ENCODE peak calls at places on chromosomes 16 and 17, in seven cellular contexts. V is K562, O is transverse colon, H is H1, S is sigmoid colon, P is stomach, Q is prostate gland. X is an unnamed sample.

GRCh38 chr17:16407911-16408588 is 7.3 kb upstream of the TRPV2 start:
- DNase-seq in P (peak), V (no peak), S (peak), Q (peak), O (peak), H (peak), X (no peak)

GRCh38 chr16:77585852-77586251 is 136.5 kb upstream of the NUDT7 start:
- DNase-seq in V (no peak), Q (no peak), P (no peak), H (no peak), S (no peak), O (no peak), X (no peak)

GRCh38 chr16:10240854-10241613 is 58.8 kb upstream of the GRIN2A start:
- DNase-seq in V (peak), P (no peak), S (no peak), O (no peak), Q (no peak), H (no peak), X (no peak)

GRCh38 chr17:28227278-28228108 is 91.5 kb upstream of the TMEM97 start:
- DNase-seq in O (peak), P (peak), V (peak), S (no peak), H (peak), Q (peak), X (no peak)

GRCh38 chr16:49959552-49960277 is 65.3 kb upstream of the CNEP1R1 start:
- DNase-seq in Q (no peak), H (no peak), O (no peak), S (no peak), V (no peak), P (no peak), X (no peak)

GRCh38 chr16:22948603-22949368 is 134.8 kb downstream of the HS3ST2 start:
- DNase-seq in H (peak), Q (peak), S (peak), V (peak), O (peak), P (peak), X (peak)

GRCh38 chr17:19592316-19592715 is 56.2 kb upstream of the ALDH3A2 start:
- DNase-seq in Q (no peak), O (no peak), V (no peak), H (no peak), P (no peak), S (no peak), X (no peak)

GRCh38 chr16:65490296-65490695 is 368.4 kb upstream of the CDH11 start:
- DNase-seq in V (no peak), S (no peak), Q (no peak), H (no peak), O (no peak), P (no peak), X (no peak)

GRCh38 chr16:67254809-67255552 is 6.2 kb downstream of the SLC9A5 start:
- DNase-seq in O (no peak), H (no peak), V (peak), P (no peak), Q (no peak), S (peak), X (no peak)

GRCh38 chr17:60604686-60605334 is 4.8 kb downstream of the PPM1D start:
- DNase-seq in O (no peak), V (no peak), Q (no peak), P (no peak), S (no peak), H (peak), X (no peak)

GRCh38 chr17:48053758-48054237 is 5.6 kb downstream of the NFE2L1 start:
- DNase-seq in O (no peak), S (no peak), P (no peak), H (no peak), V (no peak), Q (no peak), X (no peak)

GRCh38 chr17:63390090-63390489 is 56.0 kb downstream of the CYB561 start:
- DNase-seq in P (no peak), H (no peak), V (no peak), S (no peak), Q (no peak), O (no peak), X (no peak)

GRCh38 chr16:67517178-67517492 is 11.5 kb upstream of the RIPOR1 start:
- DNase-seq in P (no peak), H (no peak), O (no peak), S (no peak), Q (no peak), V (no peak), X (no peak)

GRCh38 chr17:1720856-1721386 is 3.6 kb upstream of the WDR81 start:
- DNase-seq in O (peak), H (peak), V (no peak), S (peak), Q (peak), P (peak), X (no peak)

GRCh38 chr17:82065193-82065637 is 389 bp downstream of the DUS1L start:
- DNase-seq in Q (no peak), P (no peak), V (no peak), S (no peak), H (no peak), O (no peak), X (no peak)

GRCh38 chr16:754208-755097 is 6.1 kb upstream of the MSLN start:
- DNase-seq in V (no peak), O (no peak), H (no peak), P (no peak), S (no peak), Q (no peak), X (no peak)

GRCh38 chr16:6482861-6483530 is 849.6 kb upstream of the RBFOX1 start:
- DNase-seq in V (no peak), S (no peak), O (no peak), Q (no peak), P (no peak), H (peak), X (no peak)

GRCh38 chr17:39002991-39003715 is 36.0 kb upstream of the FBXO47 start:
- DNase-seq in Q (peak), H (no peak), S (peak), P (peak), O (peak), V (peak), X (no peak)

GRCh38 chr16:66934138-66934838 is at the start of gene CIAO2B:
- DNase-seq in H (peak), O (peak), V (peak), S (peak), P (peak), Q (peak), X (no peak)

GRCh38 chr16:17230932-17231581 is 239.7 kb downstream of the XYLT1 start:
- DNase-seq in Q (no peak), S (no peak), V (no peak), H (no peak), P (no peak), O (no peak), X (no peak)

GRCh38 chr17:66331038-66331816 is 28.8 kb downstream of the PRKCA start:
- DNase-seq in H (no peak), S (no peak), P (no peak), O (no peak), V (no peak), Q (no peak), X (no peak)

GRCh38 chr16:180921-181667 is 835 bp downstream of the HBQ1 start:
- DNase-seq in H (peak), V (peak), S (peak), P (peak), Q (peak), O (peak), X (no peak)

GRCh38 chr16:11755022-11755760 is 12.5 kb upstream of the TXNDC11 start:
- DNase-seq in V (no peak), Q (no peak), P (no peak), O (no peak), S (no peak), H (no peak), X (no peak)

GRCh38 chr17:75684924-75685323 is 17.8 kb downstream of the SAP30BP start:
- DNase-seq in Q (peak), H (no peak), P (peak), V (no peak), O (peak), S (peak), X (no peak)

GRCh38 chr17:20073056-20073979 is 64.2 kb downstream of the SPECC1 start:
- DNase-seq in H (no peak), P (peak), V (no peak), O (peak), Q (no peak), S (no peak), X (no peak)

GRCh38 chr16:5075637-5076036 is 4.0 kb downstream of the ALG1 start:
- DNase-seq in S (no peak), P (no peak), O (no peak), Q (no peak), H (no peak), V (peak), X (no peak)

GRCh38 chr17:50866261-50866949 is at the start of gene TOB1:
- DNase-seq in S (peak), H (peak), P (peak), O (peak), Q (peak), V (peak), X (no peak)

GRCh38 chr16:13554643-13555042 is 365.3 kb upstream of the ERCC4 start:
- DNase-seq in Q (no peak), S (no peak), P (no peak), O (no peak), V (no peak), H (no peak), X (no peak)

GRCh38 chr16:77788196-77789084 is at the start of gene VAT1L:
- DNase-seq in Q (no peak), O (no peak), P (no peak), S (no peak), H (peak), V (no peak), X (no peak)

GRCh38 chr17:62723842-62724241 is 84.3 kb downstream of the MARCHF10 start:
- DNase-seq in Q (no peak), P (no peak), S (no peak), H (no peak), O (no peak), V (peak), X (no peak)

GRCh38 chr17:82435103-82435502 is 15.4 kb downstream of the CYBC1 start:
- DNase-seq in P (no peak), O (no peak), S (no peak), Q (no peak), H (no peak), V (no peak), X (no peak)

GRCh38 chr17:82121660-82122629 is 23.9 kb upstream of the FASN start:
- DNase-seq in Q (no peak), S (no peak), P (no peak), O (no peak), V (no peak), H (no peak), X (no peak)

GRCh38 chr17:79982986-79983385 is 52.7 kb downstream of the TBC1D16 start:
- DNase-seq in Q (no peak), V (no peak), H (no peak), O (no peak), S (peak), P (no peak), X (no peak)

GRCh38 chr16:89164436-89164835 is 7.1 kb upstream of the CDH15 start:
- DNase-seq in S (no peak), Q (no peak), O (no peak), P (no peak), H (no peak), V (peak), X (no peak)

GRCh38 chr17:13728751-13729150 is 127.0 kb upstream of the HS3ST3A1 start:
- DNase-seq in Q (no peak), V (no peak), H (no peak), S (no peak), P (no peak), O (no peak), X (no peak)

GRCh38 chr17:81672954-81673353 is 6.4 kb downstream of the CCDC137 start:
- DNase-seq in O (no peak), V (no peak), Q (no peak), P (no peak), S (no peak), H (no peak), X (no peak)

GRCh38 chr17:6699997-6700947 is 12.9 kb downstream of the SLC13A5 start:
- DNase-seq in V (no peak), S (peak), P (peak), O (no peak), H (no peak), Q (no peak), X (no peak)

GRCh38 chr16:19878760-19879159 is 5.9 kb downstream of the GPRC5B start:
- DNase-seq in V (no peak), O (no peak), S (no peak), Q (no peak), P (no peak), H (no peak), X (no peak)
- H3K4me3 ChIP-seq in V (no peak), O (no peak), S (no peak), Q (no peak), P (no peak), H (no peak), X (no peak)

GRCh38 chr17:35775583-35775982 is 14.9 kb downstream of the C17orf50 start:
- DNase-seq in O (no peak), S (no peak), H (no peak), Q (no peak), P (no peak), V (no peak), X (no peak)
- TF ChIP-seq POLR2AphosphoS5 in O (no peak), S (no peak), H (no peak), Q (no peak), P (no peak), V (no peak), X (no peak)

GRCh38 chr17:65058615-65059014 is 2.1 kb upstream of the GNA13 start:
- DNase-seq in O (no peak), Q (peak), V (no peak), S (no peak), H (no peak), P (peak), X (no peak)

GRCh38 chr17:65058151-65058550 is 1.6 kb upstream of the GNA13 start:
- DNase-seq in P (no peak), S (no peak), O (no peak), H (no peak), V (no peak), Q (no peak), X (no peak)

GRCh38 chr17:65055280-65055707 is 1.2 kb downstream of the GNA13 start:
- DNase-seq in H (no peak), Q (no peak), S (no peak), V (no peak), O (no peak), P (no peak), X (no peak)

GRCh38 chr17:65055708-65056638 is 567 bp downstream of the GNA13 start:
- DNase-seq in H (no peak), V (peak), Q (peak), O (peak), S (peak), P (peak), X (no peak)

DNA sequence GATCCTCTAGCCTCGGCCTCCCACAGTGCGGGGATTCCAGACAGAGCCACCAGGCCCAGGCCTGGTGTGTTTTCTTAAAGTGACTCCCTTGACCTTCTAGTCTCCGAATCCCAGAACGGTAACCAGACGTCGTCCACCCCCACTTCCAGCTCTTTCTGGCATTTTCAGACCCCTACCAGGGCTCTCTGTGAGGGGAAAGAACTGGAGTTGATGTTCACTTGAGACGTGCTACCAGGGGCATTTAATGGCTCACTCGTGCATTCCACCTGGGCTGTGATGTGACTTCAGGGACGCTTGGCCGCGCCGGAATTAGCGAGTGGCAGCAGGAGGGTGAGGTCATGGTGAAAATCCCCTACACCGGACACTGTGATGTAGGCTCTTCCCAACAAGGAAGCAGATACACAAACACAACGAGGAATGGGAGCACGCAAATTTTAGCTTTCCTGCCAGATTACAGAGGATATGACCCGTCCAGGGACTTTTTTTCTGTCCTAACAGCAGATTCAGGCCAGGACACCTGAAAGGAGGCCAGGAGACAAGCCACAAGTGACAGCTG is 1.1 kb upstream of the GNA13 start:
- DNase-seq in P (peak), Q (no peak), H (no peak), O (no peak), V (no peak), S (peak), X (no peak)
- H3K27ac ChIP-seq in P (peak), Q (peak), H (no peak), O (peak), V (peak), S (peak), X (no peak)

DNA sequence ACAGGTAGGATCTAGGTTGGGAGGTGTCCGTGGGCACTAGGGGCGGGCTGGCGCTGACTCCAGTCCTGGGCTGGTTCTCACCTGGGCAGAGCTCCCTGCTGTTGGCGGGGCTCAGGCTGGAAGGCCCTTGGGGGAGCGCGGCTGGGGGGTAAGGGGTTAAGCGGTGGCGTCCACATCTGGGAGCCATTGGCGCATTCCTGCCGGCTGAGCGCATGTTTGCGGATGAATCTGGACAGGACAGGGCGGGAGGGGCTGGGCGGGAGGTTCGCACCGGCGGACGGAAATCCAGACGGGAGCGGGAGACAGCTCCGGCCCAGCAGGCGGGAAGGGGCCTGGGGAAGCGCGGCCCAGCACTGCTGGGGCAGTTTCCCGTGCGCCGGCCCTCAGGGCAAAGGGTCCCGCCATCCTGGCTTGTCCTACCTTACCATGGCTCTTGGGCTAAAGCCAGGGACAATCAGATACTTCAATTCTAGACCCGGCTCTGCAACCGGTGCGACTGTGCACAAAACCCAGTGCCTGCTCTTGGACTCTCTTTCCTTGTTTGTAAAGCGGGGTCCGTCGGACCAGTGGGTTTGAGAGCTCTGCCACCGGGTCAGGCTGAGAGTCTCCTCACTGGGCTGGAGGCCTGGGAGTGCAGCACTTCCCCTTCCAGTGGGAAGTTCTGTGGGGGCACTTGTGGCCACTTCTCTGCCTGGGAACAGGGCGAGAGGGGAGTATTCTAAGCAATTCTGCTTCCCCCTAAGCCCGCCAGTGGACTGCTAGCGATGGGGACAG is 7.8 kb downstream of the RARA start:
- DNase-seq in Q (peak), S (peak), O (peak), V (no peak), P (peak), H (peak), X (no peak)
- H3K4me3 ChIP-seq in Q (peak), S (peak), O (peak), V (no peak), P (peak), H (peak), X (peak)

DNA sequence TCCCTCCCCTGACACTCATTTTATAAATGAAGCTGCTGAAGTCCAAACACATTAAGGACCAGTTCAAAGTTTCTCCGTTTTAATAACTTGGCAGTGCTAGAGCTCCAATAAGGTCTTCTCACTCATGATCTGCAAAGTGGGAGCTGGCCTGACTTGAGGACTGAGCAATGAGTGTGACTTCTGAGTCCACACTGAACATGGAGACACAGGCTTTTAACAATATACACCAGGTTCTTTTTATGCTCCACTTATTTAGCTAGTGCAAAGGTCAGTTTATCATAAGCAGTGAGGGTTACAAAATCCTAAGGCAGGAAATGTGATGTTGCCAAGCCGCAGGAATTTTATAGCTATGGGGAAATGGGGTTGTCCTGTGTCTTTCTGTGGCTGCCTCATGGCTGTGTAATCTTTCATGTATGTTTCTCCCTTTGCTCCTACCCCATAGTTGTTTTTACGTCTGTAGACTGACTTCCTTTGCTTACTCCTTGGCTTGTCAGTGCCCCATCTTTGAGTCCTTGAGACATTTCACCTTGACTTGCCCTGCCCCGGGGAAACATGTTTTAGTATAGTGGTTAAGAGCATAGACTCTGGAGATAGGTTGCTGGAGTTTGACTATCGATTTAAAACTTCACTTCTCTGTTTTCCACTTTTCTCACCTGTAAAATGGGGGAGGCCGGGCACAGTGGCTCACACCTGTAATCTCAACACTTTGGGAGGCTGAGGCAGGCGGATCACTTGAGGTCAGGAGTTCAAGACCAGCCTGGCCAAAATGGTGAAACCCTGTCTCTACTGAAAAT is 12.2 kb upstream of the MMD start:
- DNase-seq in S (peak), Q (peak), O (peak), P (peak), H (no peak), V (no peak), X (no peak)
- TF ChIP-seq POLR2AphosphoS5 in S (peak), Q (peak), O (peak), P (peak), H (no peak), V (no peak), X (no peak)

GRCh38 chr17:69057280-69057679 is 3.4 kb downstream of the ABCA9 start:
- DNase-seq in P (no peak), S (no peak), Q (no peak), V (no peak), O (no peak), H (no peak), X (no peak)
- H3K27ac ChIP-seq in P (peak), S (no peak), Q (no peak), V (no peak), O (peak), H (no peak), X (no peak)

DNA sequence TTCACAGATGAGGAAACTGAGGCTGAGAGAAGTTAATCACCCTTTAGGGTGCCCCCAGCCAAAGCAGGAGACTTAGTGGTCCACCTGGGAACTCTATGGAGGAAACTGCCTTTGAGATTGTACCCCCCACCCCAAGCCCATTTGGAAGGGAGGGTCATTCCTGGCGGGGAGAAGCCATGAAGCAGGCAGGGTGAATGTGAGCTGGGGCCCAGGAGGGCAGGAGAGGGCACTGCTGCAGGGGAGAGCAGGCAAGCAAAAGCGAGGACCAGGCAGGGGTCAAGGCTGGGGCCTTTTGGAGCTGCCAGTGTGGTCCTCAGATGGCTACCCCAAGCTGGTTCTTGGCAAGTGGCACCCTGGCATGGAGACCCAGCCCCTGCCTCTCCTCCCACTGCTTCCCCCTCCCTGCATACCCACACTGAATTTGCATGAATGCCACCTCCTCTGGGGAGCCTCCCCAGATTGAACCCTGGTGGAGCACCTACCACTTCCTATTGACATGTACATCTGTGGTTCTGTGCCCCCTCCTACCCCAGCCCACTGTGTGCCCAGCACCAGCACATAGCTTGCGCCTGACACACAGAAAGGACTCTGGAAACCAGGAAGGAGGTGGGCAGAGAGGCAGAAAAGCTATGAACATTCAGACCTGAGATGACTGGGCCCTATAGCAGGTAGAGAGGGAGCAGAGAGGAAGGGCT is 977 bp upstream of the TMC6 start:
- DNase-seq in V (no peak), S (no peak), H (no peak), O (peak), Q (no peak), P (no peak), X (no peak)
- H3K4me3 ChIP-seq in V (peak), S (no peak), H (no peak), O (no peak), Q (no peak), P (no peak), X (peak)

X was measured in SK-N-MC.